ENCODE peak calls at places on chromosomes 2 and 18, in seven cellular contexts. O is uterus, E is keratinocyte, P is GM20000, M is OCI-LY7, N is tibial artery, W is GM12865. T is an unnamed sample.

GRCh38 chr2:132804045-132804444 is 134.0 kb upstream of the LYPD1 start:
- DNase-seq in E (no peak), M (peak), P (no peak), N (no peak), O (no peak), W (no peak), T (no peak)

GRCh38 chr18:70366174-70366573 is 77.3 kb downstream of the SOCS6 start:
- DNase-seq in E (no peak), W (no peak), N (no peak), P (no peak), M (no peak), O (no peak), T (no peak)

GRCh38 chr2:202149155-202149762 is 76.2 kb downstream of the KIAA2012 start:
- DNase-seq in M (no peak), E (no peak), W (no peak), N (peak), P (no peak), O (peak), T (no peak)

GRCh38 chr2:216732334-216732733 is 37.0 kb upstream of the IGFBP5 start:
- DNase-seq in N (no peak), O (no peak), E (no peak), P (no peak), W (no peak), M (no peak), T (no peak)

GRCh38 chr2:79723830-79724229 is 211.0 kb downstream of the CTNNA2 start:
- DNase-seq in E (no peak), M (no peak), O (no peak), N (no peak), W (no peak), P (no peak), T (no peak)

GRCh38 chr2:16952805-16953204 is 287.2 kb upstream of the CYRIA start:
- DNase-seq in N (no peak), W (no peak), O (no peak), M (no peak), P (no peak), E (no peak), T (no peak)

GRCh38 chr2:150977296-150977695 is 284.4 kb downstream of the RBM43 start:
- DNase-seq in P (no peak), E (no peak), W (no peak), N (no peak), M (no peak), O (no peak), T (no peak)

GRCh38 chr2:234723400-234723799 is 226.5 kb upstream of the ARL4C start:
- DNase-seq in M (no peak), W (no peak), O (no peak), P (no peak), N (no peak), E (no peak), T (no peak)

GRCh38 chr2:133382561-133382960 is 185.7 kb downstream of the NCKAP5 start:
- DNase-seq in P (no peak), W (no peak), E (no peak), M (no peak), O (no peak), N (no peak), T (no peak)

GRCh38 chr2:85477884-85478283 is 59.4 kb downstream of the SH2D6 start:
- DNase-seq in O (no peak), M (no peak), E (no peak), N (no peak), P (no peak), W (no peak), T (no peak)

GRCh38 chr18:11994346-11994707 is 13.0 kb downstream of the IMPA2 start:
- DNase-seq in P (no peak), E (no peak), O (no peak), N (no peak), W (no peak), M (no peak), T (no peak)

GRCh38 chr2:2942906-2943305 is 434.7 kb downstream of the EIPR1 start:
- DNase-seq in P (no peak), E (no peak), N (no peak), M (no peak), W (no peak), O (no peak), T (no peak)

GRCh38 chr2:8003462-8004075 is 678.3 kb upstream of the ID2 start:
- DNase-seq in E (no peak), M (no peak), P (no peak), W (no peak), O (peak), N (peak), T (no peak)

GRCh38 chr2:127516031-127516430 is 10.3 kb downstream of the IWS1 start:
- DNase-seq in O (peak), P (no peak), E (no peak), W (no peak), M (no peak), N (peak), T (no peak)

GRCh38 chr2:160869411-160869810 is 290.8 kb upstream of the TANK start:
- DNase-seq in O (no peak), P (no peak), N (no peak), M (no peak), W (no peak), E (peak), T (no peak)

GRCh38 chr18:59763541-59764136 is 66.4 kb upstream of the CCBE1 start:
- DNase-seq in E (no peak), O (no peak), W (no peak), M (no peak), N (no peak), P (no peak), T (no peak)

GRCh38 chr18:71426441-71426840 is 1117.7 kb downstream of the CBLN2 start:
- DNase-seq in E (no peak), O (no peak), M (no peak), W (no peak), P (no peak), N (no peak), T (no peak)
- TF ChIP-seq CTCF in E (no peak), O (no peak), M (no peak), W (no peak), P (no peak), N (no peak), T (peak)

GRCh38 chr18:13376298-13376840 is 157.8 kb downstream of the LDLRAD4 start:
- DNase-seq in W (no peak), P (no peak), O (no peak), N (no peak), E (no peak), M (no peak), T (peak)

GRCh38 chr18:13374096-13374467 is 155.5 kb downstream of the LDLRAD4 start:
- DNase-seq in E (no peak), M (no peak), N (no peak), P (no peak), O (no peak), W (no peak), T (no peak)

GRCh38 chr18:13376841-13377351 is 158.3 kb downstream of the LDLRAD4 start:
- DNase-seq in M (peak), E (no peak), O (no peak), N (no peak), P (peak), W (no peak), T (peak)

GRCh38 chr18:13374468-13375301 is 156.1 kb downstream of the LDLRAD4 start:
- DNase-seq in M (no peak), O (no peak), W (no peak), P (peak), N (no peak), E (no peak), T (peak)

DNA sequence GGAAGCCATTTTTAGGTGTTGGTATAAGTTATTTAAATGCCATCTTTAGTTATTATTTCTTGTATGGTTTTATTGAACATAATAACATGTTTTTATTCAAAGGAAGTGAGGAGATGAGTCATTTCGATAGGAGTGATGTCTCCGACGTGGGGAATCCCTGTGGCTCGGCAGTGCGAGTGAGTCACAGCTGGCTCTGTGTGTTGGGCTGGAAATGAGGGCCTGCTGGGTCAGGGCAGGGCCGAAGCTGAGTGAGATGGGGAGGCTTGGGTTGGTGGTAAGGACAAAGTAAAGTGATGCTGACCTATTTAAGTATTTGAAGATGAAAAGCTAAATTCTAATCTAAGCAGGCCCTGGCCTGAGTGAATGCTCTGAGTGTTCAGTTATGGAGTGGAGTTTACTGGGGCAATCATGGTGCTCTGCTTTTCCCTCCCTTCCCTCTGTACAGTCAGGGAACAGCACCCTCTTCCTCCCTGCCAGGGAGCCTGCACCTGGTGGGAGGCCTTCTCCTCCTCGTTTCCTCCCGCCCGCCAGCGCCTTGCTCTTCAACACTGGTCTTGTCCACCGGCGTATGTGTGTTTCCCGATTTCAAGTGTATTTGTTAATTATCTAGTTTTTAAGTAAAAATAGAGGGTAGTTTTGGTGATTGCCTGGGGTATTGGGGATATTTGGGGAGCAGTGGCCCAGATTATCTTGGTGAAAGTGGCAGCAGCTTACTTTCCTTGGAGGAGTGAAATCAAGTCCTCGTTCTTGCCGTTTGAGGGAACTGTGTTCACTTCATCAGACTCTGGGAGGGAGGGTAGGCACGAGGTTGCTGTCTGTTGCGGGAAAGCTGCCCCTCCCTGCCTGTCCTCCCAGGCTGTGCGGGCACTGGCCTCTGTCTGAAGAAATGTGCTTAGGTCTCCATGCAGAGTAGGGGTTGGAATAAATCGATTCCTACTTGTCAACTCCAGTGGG is 157.0 kb downstream of the LDLRAD4 start:
- DNase-seq in M (no peak), P (peak), E (peak), O (peak), N (peak), W (peak), T (peak)
- TF ChIP-seq CTCF in M (no peak), P (no peak), E (no peak), O (no peak), N (no peak), W (no peak), T (no peak)

DNA sequence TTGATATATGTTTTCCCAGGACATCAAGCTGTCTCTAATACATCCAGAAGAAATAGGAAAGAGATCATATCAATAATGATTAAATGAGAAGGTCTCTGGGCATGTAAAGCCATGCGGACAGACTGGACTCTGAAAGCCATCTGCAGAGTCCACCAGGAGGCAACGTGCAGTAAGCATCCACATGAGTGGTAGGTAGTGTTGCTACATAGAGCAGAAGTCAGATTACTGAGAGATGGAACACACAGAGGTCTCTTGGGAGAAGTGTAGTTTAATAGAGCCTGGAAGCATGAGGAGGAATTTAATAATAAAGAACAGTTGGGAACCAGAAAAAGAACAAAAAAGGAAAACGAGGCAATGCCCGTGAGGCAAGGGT is 758.1 kb upstream of the DDX18 start:
- DNase-seq in M (no peak), O (no peak), N (no peak), E (no peak), P (no peak), W (no peak), T (no peak)
- TF ChIP-seq CTCF in M (no peak), O (no peak), N (no peak), E (no peak), P (no peak), W (no peak), T (no peak)

DNA sequence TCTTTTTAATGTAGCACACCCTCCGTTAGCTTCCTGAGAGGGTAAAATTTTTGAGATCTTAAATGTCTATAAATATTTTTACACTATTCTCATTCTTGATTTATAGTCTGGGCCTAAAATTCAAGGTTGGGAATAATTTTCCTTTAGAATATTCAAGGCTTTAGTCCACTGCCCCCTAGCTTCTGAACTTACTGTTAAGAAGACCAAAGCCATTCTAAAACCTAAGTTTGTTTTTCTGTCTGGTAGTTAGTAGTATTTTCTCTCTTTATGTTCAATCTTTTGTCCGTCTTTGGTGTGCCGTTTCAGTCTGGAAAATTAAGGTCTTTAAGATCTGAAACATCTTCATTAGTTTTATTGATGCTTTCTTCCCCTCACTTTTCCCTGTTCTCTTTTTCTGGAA is 14.5 kb downstream of the OSBPL6 start:
- DNase-seq in N (no peak), W (no peak), M (no peak), O (no peak), P (no peak), E (no peak), T (no peak)
- TF ChIP-seq CTCF in N (peak), W (no peak), M (peak), O (peak), P (no peak), E (peak), T (no peak)

GRCh38 chr2:69382547-69382946 is 4.5 kb downstream of the GFPT1 start:
- DNase-seq in W (no peak), O (no peak), P (no peak), E (no peak), M (no peak), N (no peak), T (no peak)
- TF ChIP-seq CTCF in W (no peak), O (no peak), P (no peak), E (no peak), M (no peak), N (no peak), T (no peak)

DNA sequence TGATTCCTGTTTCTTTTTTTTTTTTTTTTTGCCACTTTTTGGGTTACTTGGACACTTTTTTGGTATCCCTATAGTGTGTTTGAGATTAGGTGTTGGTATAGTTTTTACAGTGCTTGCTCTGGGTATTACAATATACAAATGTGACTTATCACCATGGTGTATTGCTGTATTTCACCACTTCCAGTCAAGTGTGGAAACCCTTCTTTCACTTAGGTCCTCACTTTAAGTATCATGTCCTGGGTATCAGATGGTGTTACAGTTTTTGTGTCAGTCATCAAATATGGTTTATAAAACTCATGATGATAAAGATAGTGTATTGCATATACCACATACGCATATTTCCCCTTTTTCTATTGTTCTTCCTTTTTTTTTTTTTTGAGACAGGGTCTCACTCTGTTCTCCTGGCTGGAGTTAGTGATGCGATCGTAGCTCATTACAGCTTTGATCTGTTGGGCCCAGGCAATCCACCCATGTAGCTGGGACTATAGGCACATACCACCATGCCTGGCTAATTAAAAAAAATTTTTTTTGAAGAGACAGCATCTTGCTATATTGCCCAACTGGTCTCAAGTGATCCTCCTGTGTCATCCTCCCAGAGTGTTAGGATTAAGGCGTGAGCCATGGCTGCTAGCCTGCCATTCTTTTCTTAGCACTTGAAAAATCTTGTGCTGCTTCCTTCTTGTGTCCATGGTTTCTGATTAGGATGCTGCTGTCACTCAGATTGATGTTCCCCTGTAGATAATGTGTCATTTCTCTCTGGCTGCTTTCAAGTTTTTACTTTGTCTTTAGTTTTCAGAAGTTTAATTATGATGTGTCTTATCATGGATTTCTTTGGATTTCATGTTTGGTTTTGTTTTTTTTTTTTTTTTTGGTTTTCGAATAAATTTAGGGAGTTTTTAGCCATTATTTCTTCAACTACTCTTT is 2.1 kb downstream of the ATP9B start:
- DNase-seq in N (no peak), W (no peak), E (no peak), P (peak), M (peak), O (no peak), T (no peak)
- TF ChIP-seq CTCF in N (no peak), W (no peak), E (no peak), P (no peak), M (no peak), O (no peak), T (no peak)

GRCh38 chr2:74142340-74142739 is 5.4 kb downstream of the BOLA3 start:
- DNase-seq in P (no peak), M (peak), N (no peak), E (no peak), O (no peak), W (no peak), T (no peak)
- TF ChIP-seq CTCF in P (no peak), M (peak), N (no peak), E (peak), O (no peak), W (no peak), T (no peak)

GRCh38 chr2:64204006-64204632 is 59.9 kb upstream of the PELI1 start:
- DNase-seq in P (peak), E (no peak), W (peak), O (no peak), N (no peak), M (no peak), T (peak)
- TF ChIP-seq CTCF in P (no peak), E (no peak), W (no peak), O (no peak), N (no peak), M (no peak), T (no peak)

DNA sequence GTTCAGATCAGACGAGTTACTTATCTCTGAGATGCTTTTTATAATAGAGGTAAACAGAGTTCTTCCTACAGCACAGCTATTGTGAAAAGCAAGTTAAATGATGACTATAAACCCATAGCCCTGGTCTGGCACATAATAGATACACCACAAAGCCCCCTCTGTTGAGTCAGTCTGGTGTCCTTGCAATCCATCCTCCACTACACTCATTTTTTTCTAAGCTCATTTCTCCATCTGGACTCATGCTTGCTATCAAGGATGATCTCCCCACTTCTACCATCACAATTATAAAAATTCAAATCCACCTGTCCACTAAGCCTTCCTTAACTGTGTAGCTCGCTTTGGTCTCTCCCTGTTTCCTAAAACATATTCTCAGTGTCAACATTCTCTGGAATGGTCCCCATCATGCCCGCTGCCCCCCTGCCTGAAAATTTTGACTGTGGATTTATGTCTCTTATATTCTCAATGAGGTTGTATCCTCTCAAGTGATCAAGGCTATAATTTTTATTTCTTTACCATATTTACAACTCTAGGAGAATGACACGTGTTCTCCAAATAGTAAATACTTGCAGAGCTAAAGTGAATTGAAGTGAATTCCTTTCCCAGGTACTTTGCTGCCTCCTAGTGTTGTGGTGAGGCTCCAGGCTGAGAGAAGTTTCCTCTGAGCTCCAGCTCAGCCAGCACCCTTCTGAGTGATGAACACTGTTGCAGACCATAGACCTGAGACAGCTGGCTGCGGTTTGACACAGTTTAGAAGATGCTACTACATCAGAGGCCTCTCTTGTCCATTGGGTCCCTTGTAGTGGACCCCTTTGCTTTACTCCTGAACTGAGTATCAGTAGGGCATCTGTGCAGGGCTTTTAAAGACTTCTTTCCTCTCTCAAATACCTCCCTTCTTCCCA is 108.7 kb downstream of the DPP10 start:
- DNase-seq in M (peak), P (peak), E (no peak), W (peak), O (peak), N (peak), T (peak)
- TF ChIP-seq CTCF in M (peak), P (peak), E (peak), W (peak), O (peak), N (peak), T (peak)

T was measured in activated CD8-positive, alpha-beta T cell treated with anti-CD3 and anti-CD28 coated beads for 36 hours.